ENCODE peak calls at places on chromosome 3, in ten cellular contexts. A, H, O, R, V, E, Q, T, Z and M are unnamed samples.

GRCh38 chr3:14481646-14482036 is 58.5 kb downstream of the GRIP2 start:
- DNase-seq in A (no peak), H (no peak), O (no peak), R (no peak), V (no peak), E (no peak), Q (no peak), T (no peak), Z (no peak), M (no peak)

GRCh38 chr3:139830817-139831216 is 104.2 kb upstream of the CLSTN2 start:
- DNase-seq in A (peak), H (no peak), O (no peak), R (peak), V (no peak), E (no peak), Q (no peak), T (no peak), Z (no peak), M (no peak)

GRCh38 chr3:126665221-126665936 is 10.5 kb upstream of the TXNRD3 start:
- DNase-seq in A (no peak), H (no peak), O (no peak), R (no peak), V (no peak), E (no peak), Q (no peak), T (no peak), Z (no peak), M (no peak)

GRCh38 chr3:120244834-120245225 is 40.2 kb downstream of the GPR156 start:
- DNase-seq in A (peak), H (no peak), O (peak), R (no peak), V (no peak), E (no peak), Q (no peak), T (no peak), Z (no peak), M (no peak)

GRCh38 chr3:192802957-192803899 is 75.9 kb upstream of the FGF12 start:
- DNase-seq in A (peak), H (peak), O (peak), R (no peak), V (no peak), E (peak), Q (peak), T (no peak), Z (no peak), M (peak)

GRCh38 chr3:14518893-14519292 is 21.2 kb downstream of the GRIP2 start:
- DNase-seq in A (no peak), H (no peak), O (no peak), R (no peak), V (no peak), E (no peak), Q (no peak), T (no peak), Z (no peak), M (no peak)

GRCh38 chr3:123267821-123268220 is 66.1 kb downstream of the SEC22A start:
- DNase-seq in A (no peak), H (no peak), O (no peak), R (no peak), V (no peak), E (no peak), Q (no peak), T (no peak), Z (no peak), M (no peak)

GRCh38 chr3:44477312-44478030 is at the start of gene ZNF445:
- DNase-seq in A (peak), H (peak), O (peak), R (peak), V (peak), E (peak), Q (peak), T (peak), Z (peak), M (peak)

GRCh38 chr3:60528651-60529050 is 722.6 kb downstream of the FHIT start:
- DNase-seq in A (no peak), H (no peak), O (no peak), R (no peak), V (no peak), E (no peak), Q (no peak), T (no peak), Z (no peak), M (no peak)

GRCh38 chr3:126891791-126892190 is 91.1 kb upstream of the PLXNA1 start:
- DNase-seq in A (no peak), H (no peak), O (no peak), R (no peak), V (no peak), E (no peak), Q (no peak), T (no peak), Z (no peak), M (no peak)

GRCh38 chr3:43319364-43319763 is 33.0 kb downstream of the SNRK start:
- DNase-seq in A (peak), H (no peak), O (no peak), R (peak), V (no peak), E (no peak), Q (no peak), T (no peak), Z (no peak), M (no peak)